ENCODE peak calls at places on chromosomes 11 and 22, in six cellular contexts. One of them, this sample, is unnamed.

GRCh38 chr11:64110465-64111375 is 55.2 kb downstream of the MACROD1 start:
- DNase-seq in activated CD8-positive, alpha-beta memory T cell treated with anti-CD3 and anti-CD28 coated beads, Interleukin-2, amount 10 ng/mL, durations not matched to agents 7 days and 5 days: no peak
- DNase-seq in ELR: no peak
- DNase-seq in activated T-helper 1 cell treated with Interleukin-2 at 50 U/mL for 16 hours: no peak
- DNase-seq in GM20000: no peak
- DNase-seq in AG08396: no peak
- DNase-seq in this sample: no peak

GRCh38 chr11:65834202-65834601 is 439 bp downstream of the SNX32 start:
- DNase-seq in AG08396: no peak
- DNase-seq in activated CD8-positive, alpha-beta memory T cell treated with anti-CD3 and anti-CD28 coated beads, Interleukin-2, amount 10 ng/mL, durations not matched to agents 7 days and 5 days: no peak
- DNase-seq in ELR: no peak
- DNase-seq in GM20000: no peak
- DNase-seq in activated T-helper 1 cell treated with Interleukin-2 at 50 U/mL for 16 hours: no peak
- DNase-seq in this sample: no peak

GRCh38 chr22:27515091-27515523 is 286.4 kb downstream of the MN1 start:
- DNase-seq in AG08396: no peak
- DNase-seq in activated CD8-positive, alpha-beta memory T cell treated with anti-CD3 and anti-CD28 coated beads, Interleukin-2, amount 10 ng/mL, durations not matched to agents 7 days and 5 days: no peak
- DNase-seq in ELR: no peak
- DNase-seq in activated T-helper 1 cell treated with Interleukin-2 at 50 U/mL for 16 hours: no peak
- DNase-seq in GM20000: no peak
- DNase-seq in this sample: no peak

GRCh38 chr22:17754233-17754925 is 19.9 kb downstream of the BID start:
- DNase-seq in AG08396: no peak
- DNase-seq in ELR: peak; percentile 28
- DNase-seq in GM20000: no peak
- DNase-seq in activated T-helper 1 cell treated with Interleukin-2 at 50 U/mL for 16 hours: no peak
- DNase-seq in activated CD8-positive, alpha-beta memory T cell treated with anti-CD3 and anti-CD28 coated beads, Interleukin-2, amount 10 ng/mL, durations not matched to agents 7 days and 5 days: no peak
- DNase-seq in this sample: no peak

GRCh38 chr22:41925783-41926460 is 684 bp downstream of the TNFRSF13C start:
- DNase-seq in AG08396: peak; percentile 79
- DNase-seq in activated T-helper 1 cell treated with Interleukin-2 at 50 U/mL for 16 hours: peak; percentile 69
- DNase-seq in GM20000: peak; percentile 72
- DNase-seq in activated CD8-positive, alpha-beta memory T cell treated with anti-CD3 and anti-CD28 coated beads, Interleukin-2, amount 10 ng/mL, durations not matched to agents 7 days and 5 days: peak; percentile 82
- DNase-seq in ELR: peak; percentile 53
- DNase-seq in this sample: peak; percentile 87

GRCh38 chr11:12235549-12235944 is 125.2 kb downstream of the MICAL2 start:
- DNase-seq in GM20000: peak; percentile 30
- DNase-seq in ELR: peak; percentile 52
- DNase-seq in AG08396: no peak
- DNase-seq in activated T-helper 1 cell treated with Interleukin-2 at 50 U/mL for 16 hours: no peak
- DNase-seq in activated CD8-positive, alpha-beta memory T cell treated with anti-CD3 and anti-CD28 coated beads, Interleukin-2, amount 10 ng/mL, durations not matched to agents 7 days and 5 days: peak; percentile 55
- DNase-seq in this sample: no peak

GRCh38 chr11:95704865-95705264 is 84.7 kb downstream of the FAM76B start:
- DNase-seq in GM20000: no peak
- DNase-seq in AG08396: no peak
- DNase-seq in activated CD8-positive, alpha-beta memory T cell treated with anti-CD3 and anti-CD28 coated beads, Interleukin-2, amount 10 ng/mL, durations not matched to agents 7 days and 5 days: no peak
- DNase-seq in activated T-helper 1 cell treated with Interleukin-2 at 50 U/mL for 16 hours: no peak
- DNase-seq in ELR: no peak
- DNase-seq in this sample: no peak

GRCh38 chr11:102886999-102887398 is 12.2 kb upstream of the MMP12 start:
- DNase-seq in GM20000: no peak
- DNase-seq in ELR: no peak
- DNase-seq in activated CD8-positive, alpha-beta memory T cell treated with anti-CD3 and anti-CD28 coated beads, Interleukin-2, amount 10 ng/mL, durations not matched to agents 7 days and 5 days: no peak
- DNase-seq in AG08396: no peak
- DNase-seq in activated T-helper 1 cell treated with Interleukin-2 at 50 U/mL for 16 hours: no peak
- DNase-seq in this sample: no peak

GRCh38 chr11:4677948-4678347 is 19.7 kb downstream of the OR51E2 start:
- DNase-seq in ELR: no peak
- DNase-seq in GM20000: no peak
- DNase-seq in AG08396: no peak
- DNase-seq in activated CD8-positive, alpha-beta memory T cell treated with anti-CD3 and anti-CD28 coated beads, Interleukin-2, amount 10 ng/mL, durations not matched to agents 7 days and 5 days: no peak
- DNase-seq in activated T-helper 1 cell treated with Interleukin-2 at 50 U/mL for 16 hours: no peak
- DNase-seq in this sample: no peak

GRCh38 chr11:75714211-75714610 is 3.4 kb upstream of the MOGAT2 start:
- DNase-seq in AG08396: no peak
- DNase-seq in ELR: no peak
- DNase-seq in activated CD8-positive, alpha-beta memory T cell treated with anti-CD3 and anti-CD28 coated beads, Interleukin-2, amount 10 ng/mL, durations not matched to agents 7 days and 5 days: no peak
- DNase-seq in activated T-helper 1 cell treated with Interleukin-2 at 50 U/mL for 16 hours: no peak
- DNase-seq in GM20000: no peak
- DNase-seq in this sample: no peak

GRCh38 chr11:64023731-64024710 is 11.7 kb upstream of the FLRT1 start:
- DNase-seq in ELR: no peak
- DNase-seq in activated CD8-positive, alpha-beta memory T cell treated with anti-CD3 and anti-CD28 coated beads, Interleukin-2, amount 10 ng/mL, durations not matched to agents 7 days and 5 days: no peak
- DNase-seq in activated T-helper 1 cell treated with Interleukin-2 at 50 U/mL for 16 hours: no peak
- DNase-seq in AG08396: no peak
- DNase-seq in GM20000: no peak
- DNase-seq in this sample: no peak

GRCh38 chr11:77044356-77044755 is 10.2 kb downstream of the B3GNT6 start:
- DNase-seq in activated T-helper 1 cell treated with Interleukin-2 at 50 U/mL for 16 hours: no peak
- DNase-seq in activated CD8-positive, alpha-beta memory T cell treated with anti-CD3 and anti-CD28 coated beads, Interleukin-2, amount 10 ng/mL, durations not matched to agents 7 days and 5 days: no peak
- DNase-seq in AG08396: no peak
- DNase-seq in ELR: no peak
- DNase-seq in GM20000: no peak
- DNase-seq in this sample: no peak

GRCh38 chr11:119089319-119089718 is 4.6 kb downstream of the HMBS start:
- DNase-seq in activated CD8-positive, alpha-beta memory T cell treated with anti-CD3 and anti-CD28 coated beads, Interleukin-2, amount 10 ng/mL, durations not matched to agents 7 days and 5 days: no peak
- DNase-seq in AG08396: no peak
- DNase-seq in GM20000: no peak
- DNase-seq in activated T-helper 1 cell treated with Interleukin-2 at 50 U/mL for 16 hours: no peak
- DNase-seq in ELR: no peak
- DNase-seq in this sample: no peak

GRCh38 chr11:67301951-67302516 is 1.3 kb upstream of the SSH3 start:
- DNase-seq in GM20000: no peak
- DNase-seq in AG08396: peak; percentile 81
- DNase-seq in activated T-helper 1 cell treated with Interleukin-2 at 50 U/mL for 16 hours: no peak
- DNase-seq in activated CD8-positive, alpha-beta memory T cell treated with anti-CD3 and anti-CD28 coated beads, Interleukin-2, amount 10 ng/mL, durations not matched to agents 7 days and 5 days: no peak
- DNase-seq in ELR: peak; percentile 34
- DNase-seq in this sample: no peak

GRCh38 chr11:45106440-45106839 is 40.0 kb upstream of the PRDM11 start:
- DNase-seq in activated CD8-positive, alpha-beta memory T cell treated with anti-CD3 and anti-CD28 coated beads, Interleukin-2, amount 10 ng/mL, durations not matched to agents 7 days and 5 days: no peak
- DNase-seq in activated T-helper 1 cell treated with Interleukin-2 at 50 U/mL for 16 hours: no peak
- DNase-seq in GM20000: peak; percentile 1
- DNase-seq in AG08396: no peak
- DNase-seq in ELR: no peak
- DNase-seq in this sample: no peak

GRCh38 chr22:44604455-44604854 is 97.5 kb upstream of the PRR5 start:
- DNase-seq in AG08396: no peak
- DNase-seq in activated T-helper 1 cell treated with Interleukin-2 at 50 U/mL for 16 hours: no peak
- DNase-seq in ELR: no peak
- DNase-seq in GM20000: no peak
- DNase-seq in activated CD8-positive, alpha-beta memory T cell treated with anti-CD3 and anti-CD28 coated beads, Interleukin-2, amount 10 ng/mL, durations not matched to agents 7 days and 5 days: no peak
- DNase-seq in this sample: no peak

GRCh38 chr11:94129505-94130335 is 1.1 kb downstream of the PANX1 start:
- DNase-seq in activated T-helper 1 cell treated with Interleukin-2 at 50 U/mL for 16 hours: no peak
- DNase-seq in ELR: peak; percentile 30
- DNase-seq in AG08396: no peak
- DNase-seq in activated CD8-positive, alpha-beta memory T cell treated with anti-CD3 and anti-CD28 coated beads, Interleukin-2, amount 10 ng/mL, durations not matched to agents 7 days and 5 days: peak; percentile 47
- DNase-seq in GM20000: no peak
- DNase-seq in this sample: no peak

GRCh38 chr11:107970049-107970448 is 38.6 kb upstream of the CUL5 start:
- DNase-seq in AG08396: no peak
- DNase-seq in ELR: no peak
- DNase-seq in activated CD8-positive, alpha-beta memory T cell treated with anti-CD3 and anti-CD28 coated beads, Interleukin-2, amount 10 ng/mL, durations not matched to agents 7 days and 5 days: no peak
- DNase-seq in activated T-helper 1 cell treated with Interleukin-2 at 50 U/mL for 16 hours: no peak
- DNase-seq in GM20000: no peak
- DNase-seq in this sample: no peak